ENCODE peak calls at places on chromosomes 6 and 20, in four cellular contexts. N is endothelial cell; I is T follicular helper cell; M is naive thymus-derived CD4-positive, alpha-beta T cell. S is an unnamed sample.

GRCh38 chr6:29850011-29850553 is 22.5 kb downstream of the HLA-G start:
- DNase-seq in M (no peak), N (no peak), I (no peak), S (no peak)

GRCh38 chr6:154500769-154501171 is 9.7 kb downstream of the CNKSR3 start:
- DNase-seq in N (no peak), I (no peak), M (no peak), S (no peak)

GRCh38 chr6:98921038-98921437 is 26.7 kb downstream of the FBXL4 start:
- DNase-seq in M (no peak), I (no peak), N (no peak), S (no peak)

GRCh38 chr6:112690497-112691202 is 343.5 kb downstream of the RFPL4B start:
- DNase-seq in M (no peak), I (no peak), N (no peak), S (no peak)

GRCh38 chr6:84432616-84433015 is 205.2 kb upstream of the CEP162 start:
- DNase-seq in N (no peak), M (no peak), I (no peak), S (no peak)

GRCh38 chr6:141552463-141552862 is 580.3 kb upstream of the GJE1 start:
- DNase-seq in N (no peak), I (no peak), M (no peak), S (no peak)

GRCh38 chr6:85754894-85755293 is 112.2 kb upstream of the SYNCRIP start:
- DNase-seq in I (no peak), M (no peak), N (no peak), S (no peak)

GRCh38 chr6:57254055-57254717 is 32.1 kb upstream of the RAB23 start:
- DNase-seq in M (no peak), I (no peak), N (no peak), S (no peak)

GRCh38 chr6:2158596-2159271 is 86.7 kb downstream of the GMDS start:
- DNase-seq in I (no peak), N (peak), M (no peak), S (peak)

GRCh38 chr20:63520594-63520938 is at the start of gene PPDPF:
- DNase-seq in I (peak), M (peak), N (peak), S (peak)

GRCh38 chr6:14917101-14917500 is 328.8 kb upstream of the JARID2 start:
- DNase-seq in I (no peak), N (no peak), M (no peak), S (no peak)

GRCh38 chr20:33387177-33387576 is 14.1 kb downstream of the CDK5RAP1 start:
- DNase-seq in N (no peak), I (no peak), M (no peak), S (no peak)

GRCh38 chr6:169937389-169938261 is 186.2 kb downstream of the ERMARD start:
- DNase-seq in I (no peak), M (no peak), N (no peak), S (no peak)

GRCh38 chr6:166760288-166760687 is 133.2 kb upstream of the RPS6KA2 start:
- DNase-seq in M (peak), I (peak), N (no peak), S (peak)

GRCh38 chr6:154302111-154302752 is 54.4 kb downstream of the IPCEF1 start:
- DNase-seq in N (no peak), M (peak), I (no peak), S (peak)

GRCh38 chr6:41039060-41039998 is at the start of gene UNC5CL:
- DNase-seq in I (peak), M (peak), N (peak), S (peak)

GRCh38 chr6:139150915-139151314 is 16.0 kb downstream of the HECA start:
- DNase-seq in N (no peak), M (no peak), I (no peak), S (no peak)

GRCh38 chr6:158374020-158374419 is 61.8 kb downstream of the TULP4 start:
- DNase-seq in I (no peak), N (no peak), M (no peak), S (no peak)

GRCh38 chr6:13454286-13455221 is 32.8 kb downstream of the GFOD1 start:
- DNase-seq in M (peak), N (no peak), I (peak), S (peak)

GRCh38 chr6:30646450-30647038 is 389 bp upstream of the C6orf136 start:
- DNase-seq in N (peak), I (peak), M (no peak), S (no peak)

S was measured in DND-41.